ENCODE peak calls at places on chromosome 21, in four cellular contexts. N is A549, G is HepG2, E is K562. P is an unnamed sample.

GRCh38 chr21:39327727-39328126 is 14.3 kb upstream of the BRWD1 start:
- DNase-seq in N (no peak), G (no peak), E (no peak), P (no peak)

GRCh38 chr21:23887709-23888303 is 1719.5 kb downstream of the MRPL39 start:
- DNase-seq in N (no peak), G (no peak), E (peak), P (no peak)

GRCh38 chr21:39537571-39537970 is 75.2 kb upstream of the B3GALT5 start:
- DNase-seq in N (no peak), G (no peak), E (no peak), P (no peak)

GRCh38 chr21:14675774-14676530 is 129.8 kb upstream of the SAMSN1 start:
- DNase-seq in N (no peak), G (no peak), E (peak), P (no peak)

GRCh38 chr21:39441502-39442475 is 3.8 kb downstream of the LCA5L start:
- DNase-seq in N (peak), G (peak), E (peak), P (peak)

GRCh38 chr21:44294391-44295162 is 5.3 kb upstream of the PFKL start:
- DNase-seq in N (no peak), G (no peak), E (no peak), P (no peak)

GRCh38 chr21:14072761-14073535 is 137.8 kb downstream of the LIPI start:
- DNase-seq in N (no peak), G (no peak), E (no peak), P (no peak)

GRCh38 chr21:35352787-35353186 is 303.7 kb upstream of the RUNX1 start:
- DNase-seq in N (no peak), G (no peak), E (no peak), P (no peak)

GRCh38 chr21:38811257-38811656 is 5.5 kb downstream of the ETS2 start:
- DNase-seq in N (peak), G (no peak), E (no peak), P (no peak)

GRCh38 chr21:37220433-37220980 is 46.6 kb downstream of the VPS26C start:
- DNase-seq in N (peak), G (peak), E (no peak), P (peak)

GRCh38 chr21:16912075-16912474 is 600.8 kb upstream of the CXADR start:
- DNase-seq in N (no peak), G (no peak), E (no peak), P (no peak)

GRCh38 chr21:33266050-33266783 is at the start of gene IL10RB:
- DNase-seq in N (peak), G (peak), E (peak), P (peak)

GRCh38 chr21:35559128-35559831 is 501.0 kb downstream of the SETD4 start:
- DNase-seq in N (no peak), G (no peak), E (peak), P (no peak)

GRCh38 chr21:33558777-33559421 is 16.1 kb downstream of the SON start:
- DNase-seq in N (no peak), G (no peak), E (no peak), P (no peak)

GRCh38 chr21:16590186-16590585 is 860.4 kb downstream of the USP25 start:
- DNase-seq in N (no peak), G (no peak), E (no peak), P (no peak)

GRCh38 chr21:43994085-43994484 is 18.0 kb upstream of the TRAPPC10 start:
- DNase-seq in N (no peak), G (no peak), E (no peak), P (no peak)

GRCh38 chr21:36560933-36561575 is 81.1 kb upstream of the CLDN14 start:
- DNase-seq in N (no peak), G (no peak), E (no peak), P (no peak)

GRCh38 chr21:34967509-34968289 is 81.4 kb downstream of the RUNX1 start:
- DNase-seq in N (no peak), G (peak), E (peak), P (no peak)

GRCh38 chr21:26836546-26836945 is 8.7 kb downstream of the ADAMTS1 start:
- DNase-seq in N (no peak), G (no peak), E (no peak), P (no peak)

GRCh38 chr21:40595806-40596205 is 251.2 kb downstream of the DSCAM start:
- DNase-seq in N (no peak), G (no peak), E (no peak), P (no peak)

GRCh38 chr21:17185685-17186084 is 327.2 kb upstream of the CXADR start:
- DNase-seq in N (no peak), G (no peak), E (no peak), P (no peak)

GRCh38 chr21:26572668-26573381 is at the start of gene CYYR1:
- DNase-seq in N (no peak), G (no peak), E (no peak), P (peak)

GRCh38 chr21:44485796-44486195 is 30.5 kb downstream of the LRRC3 start:
- DNase-seq in N (no peak), G (no peak), E (no peak), P (no peak)

GRCh38 chr21:38787461-38788274 is 18.1 kb upstream of the ETS2 start:
- DNase-seq in N (peak), G (peak), E (peak), P (no peak)

GRCh38 chr21:9837946-9838801 is 683.2 kb upstream of the TPTE start:
- DNase-seq in N (no peak), G (no peak), E (peak), P (no peak)

GRCh38 chr21:38847556-38847955 is 41.8 kb downstream of the ETS2 start:
- DNase-seq in N (no peak), G (no peak), E (no peak), P (no peak)

GRCh38 chr21:25369524-25370300 is 237.6 kb downstream of the MRPL39 start:
- DNase-seq in N (no peak), G (no peak), E (no peak), P (no peak)

GRCh38 chr21:24290151-24290833 is 1317.0 kb downstream of the MRPL39 start:
- DNase-seq in N (no peak), G (no peak), E (no peak), P (no peak)

GRCh38 chr21:16605588-16605987 is 875.8 kb downstream of the USP25 start:
- DNase-seq in N (no peak), G (no peak), E (no peak), P (no peak)

GRCh38 chr21:34123609-34124008 is 50.2 kb downstream of the MRPS6 start:
- DNase-seq in N (no peak), G (no peak), E (no peak), P (no peak)

GRCh38 chr21:34092241-34092921 is 19.0 kb downstream of the MRPS6 start:
- DNase-seq in N (no peak), G (no peak), E (no peak), P (no peak)

GRCh38 chr21:25501996-25502665 is 105.2 kb downstream of the MRPL39 start:
- DNase-seq in N (no peak), G (no peak), E (no peak), P (no peak)

GRCh38 chr21:38467369-38467768 is 30.9 kb downstream of the ERG start:
- DNase-seq in N (no peak), G (no peak), E (no peak), P (no peak)

GRCh38 chr21:21664871-21665270 is 666.7 kb downstream of the NCAM2 start:
- DNase-seq in N (no peak), G (no peak), E (no peak), P (no peak)

GRCh38 chr21:37503848-37504467 is 137.4 kb downstream of the DYRK1A start:
- DNase-seq in N (no peak), G (peak), E (no peak), P (no peak)

DNA sequence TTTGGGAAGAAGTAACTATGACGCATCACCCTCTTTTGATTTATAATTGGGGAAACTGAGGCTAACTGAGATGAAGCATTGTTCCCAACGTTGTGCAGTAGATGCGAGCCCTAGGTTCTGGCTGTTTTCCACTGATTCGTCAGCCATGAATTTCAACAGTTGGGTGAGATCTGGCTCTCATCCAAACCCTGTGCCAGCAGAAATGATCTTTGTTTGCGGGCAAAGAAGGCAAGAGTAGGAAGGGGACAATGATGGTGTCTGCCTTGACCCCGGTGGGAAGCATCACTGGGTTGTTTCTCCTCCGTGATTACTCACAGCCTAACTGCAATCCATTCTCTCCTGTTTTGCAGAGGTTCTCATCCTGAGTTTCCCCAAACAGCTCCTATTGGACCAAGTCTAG is 142.3 kb downstream of the MIS18A start:
- DNase-seq in N (no peak), G (no peak), E (no peak), P (no peak)
- TF ChIP-seq HMGXB4 in N (no peak), G (no peak), E (no peak), P (no peak)

DNA sequence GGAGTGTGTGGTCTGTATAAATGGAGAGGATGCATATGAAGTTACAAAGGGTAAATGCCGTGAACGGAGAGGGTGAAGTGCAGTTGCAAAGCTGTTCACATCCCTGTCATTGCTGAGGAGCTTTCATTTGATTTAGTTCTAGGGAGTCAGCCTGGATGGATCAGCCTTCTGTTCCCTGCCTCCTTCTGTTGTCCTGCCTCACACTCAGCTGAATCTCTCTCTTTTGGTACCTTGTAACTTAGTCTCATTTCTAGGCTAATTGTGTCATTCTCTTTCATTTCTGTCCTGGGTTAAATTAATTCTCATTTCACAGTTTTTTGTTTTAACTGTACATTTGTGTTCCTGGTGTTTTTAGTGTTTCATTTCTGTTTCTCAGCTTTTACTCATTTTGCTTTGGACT is 133.2 kb upstream of the COL6A1 start:
- DNase-seq in N (no peak), G (no peak), E (no peak), P (no peak)
- TF ChIP-seq HMGXB4 in N (no peak), G (no peak), E (no peak), P (no peak)

GRCh38 chr21:18387994-18388393 is 15.6 kb downstream of the TMPRSS15 start:
- DNase-seq in N (no peak), G (no peak), E (no peak), P (no peak)

GRCh38 chr21:18382141-18382540 is 21.4 kb downstream of the TMPRSS15 start:
- DNase-seq in N (no peak), G (no peak), E (no peak), P (no peak)

GRCh38 chr21:18384771-18385170 is 18.8 kb downstream of the TMPRSS15 start:
- DNase-seq in N (peak), G (no peak), E (peak), P (no peak)
- TF ChIP-seq HMGXB4 in N (no peak), G (no peak), E (no peak), P (no peak)

DNA sequence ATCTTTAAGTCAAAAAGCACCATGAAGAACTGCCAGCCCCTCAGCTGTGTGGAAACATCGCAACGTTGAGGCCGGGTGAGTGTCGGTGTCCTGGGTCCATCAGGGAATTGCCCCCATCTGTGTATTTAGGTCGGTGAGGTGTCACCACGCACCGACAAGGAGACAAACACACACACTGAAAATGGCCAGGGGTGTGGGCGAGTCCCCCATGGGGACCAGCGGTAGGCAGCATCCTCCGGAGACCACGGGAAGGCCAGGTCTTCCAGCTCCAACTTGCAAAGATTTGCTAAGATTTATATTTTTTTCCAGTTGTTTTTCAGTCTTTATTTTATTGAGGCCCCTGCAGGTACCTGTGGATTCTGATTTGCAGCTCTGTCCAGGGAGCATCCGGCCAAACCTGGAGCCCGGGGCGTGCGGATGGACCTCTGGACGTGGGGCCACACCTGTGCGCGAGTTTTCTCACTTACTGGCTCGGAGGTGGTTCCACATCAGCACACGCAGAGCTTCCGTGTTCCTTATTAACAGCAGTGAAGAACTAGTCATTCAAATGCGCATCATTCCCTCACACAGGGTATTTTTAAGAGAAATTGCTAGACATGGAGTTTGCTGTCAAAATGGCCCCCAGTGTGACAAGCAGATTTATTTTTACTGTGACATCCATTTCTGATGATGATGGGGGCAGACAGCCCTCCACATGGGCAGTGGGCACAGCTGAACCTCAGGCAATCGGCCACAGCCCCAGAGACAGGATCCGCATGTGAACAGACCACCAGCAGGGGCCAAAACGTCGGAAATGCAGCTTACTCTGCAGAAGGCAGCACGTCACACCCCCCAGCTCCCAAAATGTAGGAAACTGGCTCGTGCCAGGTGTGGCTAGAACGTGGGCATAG is 17.2 kb upstream of the SLC19A1 start:
- DNase-seq in N (no peak), G (no peak), E (no peak), P (no peak)
- TF ChIP-seq HMGXB4 in N (no peak), G (no peak), E (no peak), P (no peak)

GRCh38 chr21:42412636-42412933 is 8.9 kb downstream of the UBASH3A start:
- DNase-seq in N (no peak), G (no peak), E (no peak), P (no peak)

GRCh38 chr21:42413093-42413492 is 9.4 kb downstream of the UBASH3A start:
- DNase-seq in N (no peak), G (no peak), E (no peak), P (no peak)

GRCh38 chr21:42409366-42409765 is 5.7 kb downstream of the UBASH3A start:
- DNase-seq in N (no peak), G (no peak), E (no peak), P (no peak)

GRCh38 chr21:42411891-42412635 is 8.4 kb downstream of the UBASH3A start:
- DNase-seq in N (peak), G (no peak), E (no peak), P (no peak)

DNA sequence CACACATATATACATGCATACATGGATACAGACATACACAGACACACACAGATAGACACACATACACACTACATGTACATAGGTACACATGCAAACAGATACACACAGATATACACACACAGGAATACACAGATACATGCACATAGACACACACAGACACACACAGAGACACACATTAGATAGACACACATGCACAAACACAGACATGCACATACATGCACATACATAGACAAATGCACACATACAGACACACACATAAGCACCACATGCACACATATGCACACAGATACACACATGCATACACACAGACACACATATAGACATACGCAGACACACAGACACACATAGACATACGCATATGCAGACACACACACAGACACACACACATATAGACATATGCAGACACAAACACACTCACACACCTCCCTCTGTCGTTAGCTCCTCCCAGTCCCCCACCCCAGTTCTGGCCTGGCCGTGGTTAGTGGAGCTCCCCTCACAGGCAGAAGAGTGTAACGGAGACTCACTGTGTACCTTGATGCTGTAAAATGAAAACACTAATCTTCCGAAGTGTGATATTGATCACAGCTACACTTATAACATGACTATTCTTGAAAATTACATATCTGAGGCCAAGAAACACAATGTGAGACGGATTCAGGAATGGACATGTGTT is 7.6 kb downstream of the UBASH3A start:
- DNase-seq in N (peak), G (peak), E (peak), P (peak)
- TF ChIP-seq HMGXB4 in N (no peak), G (no peak), E (no peak), P (no peak)

GRCh38 chr21:28538987-28539622 is 453.6 kb downstream of the LTN1 start:
- DNase-seq in N (no peak), G (no peak), E (no peak), P (no peak)
- TF ChIP-seq HMGXB4 in N (no peak), G (no peak), E (no peak), P (no peak)

DNA sequence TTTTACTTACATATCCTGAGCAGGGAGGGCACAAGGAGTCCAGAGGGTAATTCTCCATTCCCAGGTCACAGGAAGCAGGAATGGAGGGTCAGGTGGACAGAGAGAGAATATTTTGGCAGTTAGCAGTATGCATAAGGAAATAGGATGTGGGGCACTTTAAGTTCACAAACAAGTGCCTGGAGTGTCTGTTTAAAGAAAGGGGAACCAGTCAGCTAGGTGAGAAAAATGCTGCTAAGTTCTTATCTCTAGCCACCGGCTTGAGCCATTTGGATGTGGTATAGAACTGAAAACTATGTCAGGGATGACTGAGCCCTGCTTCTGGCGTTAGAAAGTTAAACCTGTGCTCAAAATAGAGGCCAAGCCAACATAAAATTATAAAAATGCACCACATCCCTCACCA is 739.7 kb upstream of the NCAM2 start:
- DNase-seq in N (no peak), G (no peak), E (peak), P (no peak)
- TF ChIP-seq HMGXB4 in N (no peak), G (no peak), E (no peak), P (no peak)